ENCODE peak calls at places on chromosomes 5 and 9, in four cellular contexts. Z is H1, Q is H9, M is neuronal stem cell. V is an unnamed sample.

GRCh38 chr5:20559845-20560244 is 571.8 kb upstream of the CDH18 start:
- DNase-seq in Z (no peak), Q (no peak), M (no peak), V (no peak)

GRCh38 chr5:1068204-1068894 is 43.5 kb downstream of the SLC12A7 start:
- DNase-seq in Z (no peak), Q (no peak), M (no peak), V (peak)

GRCh38 chr9:89903076-89903475 is 298.3 kb downstream of the GADD45G start:
- DNase-seq in Z (no peak), Q (peak), M (no peak), V (no peak)

GRCh38 chr9:83955985-83956287 is 24.1 kb downstream of the HNRNPK start:
- DNase-seq in Z (no peak), Q (no peak), M (no peak), V (no peak)

GRCh38 chr9:105243015-105243686 is 1.3 kb upstream of the SLC44A1 start:
- DNase-seq in Z (no peak), Q (no peak), M (no peak), V (peak)

GRCh38 chr9:135604437-135605237 is 34.7 kb downstream of the GLT6D1 start:
- DNase-seq in Z (peak), Q (peak), M (no peak), V (no peak)

GRCh38 chr5:139660105-139660915 is 12.2 kb downstream of the CXXC5 start:
- DNase-seq in Z (no peak), Q (no peak), M (no peak), V (no peak)

GRCh38 chr9:131275332-131276106 is 791 bp downstream of the FAM78A start:
- DNase-seq in Z (no peak), Q (peak), M (no peak), V (peak)

GRCh38 chr5:12861891-12862290 is 957.6 kb upstream of the CTNND2 start:
- DNase-seq in Z (no peak), Q (no peak), M (no peak), V (peak)

GRCh38 chr9:20980713-20981481 is 50.5 kb downstream of the HACD4 start:
- DNase-seq in Z (no peak), Q (no peak), M (no peak), V (no peak)

GRCh38 chr9:22129633-22130032 is 120.5 kb upstream of the CDKN2B start:
- DNase-seq in Z (no peak), Q (no peak), M (no peak), V (no peak)

GRCh38 chr9:132726561-132727150 is 56.4 kb downstream of the GTF3C4 start:
- DNase-seq in Z (no peak), Q (no peak), M (no peak), V (no peak)

GRCh38 chr5:72248352-72249032 is 71.5 kb downstream of the MRPS27 start:
- DNase-seq in Z (no peak), Q (no peak), M (no peak), V (peak)

GRCh38 chr5:154518438-154518867 is 40.4 kb upstream of the HAND1 start:
- DNase-seq in Z (no peak), Q (no peak), M (no peak), V (peak)

GRCh38 chr5:149940941-149941644 is 3.5 kb downstream of the PDE6A start:
- DNase-seq in Z (no peak), Q (no peak), M (no peak), V (no peak)

GRCh38 chr9:131773911-131774379 is 34.1 kb upstream of the RAPGEF1 start:
- DNase-seq in Z (peak), Q (peak), M (peak), V (peak)

GRCh38 chr5:170791325-170791954 is 7.9 kb downstream of the GABRP start:
- DNase-seq in Z (peak), Q (peak), M (peak), V (peak)

GRCh38 chr5:81354093-81354492 is 39.8 kb downstream of the ACOT12 start:
- DNase-seq in Z (no peak), Q (no peak), M (no peak), V (no peak)

GRCh38 chr9:136409557-136410455 is 608 bp downstream of the ENTR1 start:
- DNase-seq in Z (peak), Q (no peak), M (no peak), V (peak)

GRCh38 chr9:13513710-13514444 is 234.4 kb upstream of the MPDZ start:
- DNase-seq in Z (peak), Q (peak), M (peak), V (peak)

GRCh38 chr5:97418472-97418871 is 235.4 kb upstream of the RIOK2 start:
- DNase-seq in Z (no peak), Q (no peak), M (no peak), V (no peak)

GRCh38 chr9:132572921-132573320 is 9.5 kb upstream of the BARHL1 start:
- DNase-seq in Z (no peak), Q (peak), M (no peak), V (peak)

GRCh38 chr5:6822556-6823343 is 109.5 kb downstream of the TENT4A start:
- DNase-seq in Z (no peak), Q (peak), M (no peak), V (no peak)

GRCh38 chr9:135490980-135491444 is 9.5 kb upstream of the MRPS2 start:
- DNase-seq in Z (no peak), Q (no peak), M (no peak), V (no peak)

GRCh38 chr9:138114501-138115245 is 237.1 kb downstream of the CACNA1B start:
- DNase-seq in Z (no peak), Q (peak), M (no peak), V (no peak)

GRCh38 chr5:93576015-93576414 is 5.0 kb downstream of the NR2F1-AS1 start:
- DNase-seq in Z (no peak), Q (no peak), M (no peak), V (no peak)

GRCh38 chr5:18236386-18236785 is 602.1 kb downstream of the TAF11L14 start:
- DNase-seq in Z (no peak), Q (no peak), M (no peak), V (peak)

GRCh38 chr9:133436706-133437105 is 14.5 kb downstream of the ADAMTS13 start:
- DNase-seq in Z (no peak), Q (no peak), M (no peak), V (no peak)

GRCh38 chr9:109264865-109265532 is 55.9 kb downstream of the EPB41L4B start:
- DNase-seq in Z (no peak), Q (no peak), M (no peak), V (no peak)

GRCh38 chr5:118736396-118736795 is 252.0 kb downstream of the DTWD2 start:
- DNase-seq in Z (no peak), Q (no peak), M (no peak), V (peak)

GRCh38 chr5:137580030-137580429 is 80.9 kb upstream of the SPOCK1 start:
- DNase-seq in Z (peak), Q (no peak), M (no peak), V (peak)

GRCh38 chr9:133950206-133950915 is 41.8 kb downstream of the VAV2 start:
- DNase-seq in Z (no peak), Q (no peak), M (no peak), V (no peak)

GRCh38 chr5:145830594-145830993 is 4.5 kb downstream of the PRELID2 start:
- DNase-seq in Z (no peak), Q (no peak), M (no peak), V (no peak)

DNA sequence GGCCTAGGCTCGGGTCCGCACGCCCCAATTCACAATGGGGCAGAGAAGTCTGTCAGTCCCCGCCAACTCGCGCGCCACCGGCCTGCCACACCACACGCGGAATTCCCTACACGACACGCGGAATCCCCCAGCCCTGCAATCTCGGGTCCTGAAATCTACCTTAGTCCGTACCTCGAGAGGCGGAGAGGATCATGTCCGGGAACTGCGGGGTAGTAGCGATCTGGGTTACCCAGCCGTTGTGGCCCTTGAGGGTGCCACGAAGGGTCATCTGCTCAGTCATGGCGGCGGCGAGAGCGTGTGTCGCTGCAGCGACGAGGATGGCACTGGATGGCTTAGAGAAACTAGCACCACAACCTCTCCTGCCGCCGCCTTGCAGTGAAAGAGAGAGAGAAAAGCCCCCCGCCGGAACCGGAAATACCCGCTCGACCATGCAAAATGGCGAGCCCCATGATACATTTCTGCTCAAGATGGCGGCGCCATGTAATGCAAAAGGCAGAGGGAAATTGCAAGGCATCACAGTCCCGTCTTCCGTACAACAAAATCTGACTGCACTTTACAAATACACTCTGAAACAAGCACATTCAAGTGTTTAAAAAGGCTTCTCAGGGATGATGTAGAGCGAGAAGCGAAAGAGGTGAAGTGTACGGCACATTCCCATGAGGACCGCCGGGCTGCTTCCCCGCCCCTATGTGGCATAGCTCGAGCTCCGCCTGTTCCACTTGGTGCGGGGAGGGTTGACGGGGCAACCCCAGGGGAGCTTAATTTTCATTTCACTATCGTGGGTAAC is at the start of gene RACK1:
- DNase-seq in Z (peak), Q (peak), M (peak), V (peak)
- H2BK15ac ChIP-seq in Z (no peak), Q (no peak), M (no peak), V (no peak)

GRCh38 chr9:87541663-87542062 is 44.0 kb downstream of the DAPK1 start:
- DNase-seq in Z (no peak), Q (no peak), M (no peak), V (no peak)
- H3K4me2 ChIP-seq in Z (no peak), Q (no peak), M (no peak), V (no peak)

DNA sequence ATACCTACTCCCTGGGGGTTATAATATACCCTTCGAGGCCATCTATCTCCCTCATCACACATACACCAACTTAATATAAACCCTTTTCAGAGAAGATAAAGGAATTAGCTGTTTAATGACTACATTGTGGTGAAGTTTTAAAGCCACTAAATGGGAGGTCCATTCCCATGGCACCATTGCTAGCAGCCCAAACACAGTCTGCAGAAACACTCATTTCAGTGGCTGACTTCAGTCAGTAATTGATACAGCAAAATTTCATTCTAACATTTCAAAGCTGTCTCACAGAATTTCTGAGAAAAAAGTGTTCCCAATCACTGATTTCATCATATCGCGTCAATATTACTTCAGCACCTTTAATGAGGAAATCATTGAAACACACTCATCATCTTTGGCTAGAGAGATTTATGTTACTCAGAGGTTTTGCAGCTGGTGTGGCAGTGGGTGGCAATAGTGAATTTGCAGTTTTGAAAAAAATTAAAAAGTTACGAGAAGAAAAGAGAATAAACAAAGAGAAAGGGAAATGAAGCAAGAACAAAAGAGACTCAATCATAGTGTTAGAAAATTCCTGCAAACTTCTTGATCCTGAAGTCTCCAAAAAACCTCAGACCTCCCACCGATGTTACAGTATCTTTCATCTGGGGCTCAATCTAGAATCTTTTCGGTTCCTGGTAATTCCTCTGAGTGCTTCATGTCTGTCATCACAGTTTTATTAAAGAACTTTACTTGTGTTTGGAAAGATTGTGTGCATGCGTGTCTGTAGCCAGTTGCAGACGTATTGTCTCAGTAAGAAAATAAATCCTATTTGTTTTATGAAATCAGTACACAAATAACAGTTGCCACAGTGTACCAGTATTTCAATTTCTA is 105.0 kb downstream of the ERCC6L2 start:
- DNase-seq in Z (no peak), Q (no peak), M (no peak), V (no peak)
- H3K9ac ChIP-seq in Z (no peak), Q (no peak), M (no peak), V (no peak)

DNA sequence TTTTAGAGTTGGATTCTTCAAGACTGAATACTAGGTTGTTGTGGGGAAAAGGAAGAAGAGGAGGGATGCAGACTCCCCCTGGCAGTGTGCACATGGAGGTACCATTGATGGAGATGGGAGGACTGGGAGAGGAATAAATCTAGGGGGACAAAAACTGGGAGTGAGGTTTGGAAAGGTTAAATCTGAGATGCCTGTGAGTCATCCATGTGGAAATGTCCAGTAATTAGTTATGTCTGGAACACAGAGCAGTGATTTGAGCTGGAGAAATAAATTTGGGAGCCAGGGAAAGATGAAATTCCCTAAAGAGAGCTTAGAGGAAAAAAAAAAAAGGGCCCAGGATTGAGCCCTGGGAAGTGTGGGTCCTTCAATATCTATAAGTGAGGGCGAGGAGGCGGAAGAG is 8.0 kb upstream of the CCIN start:
- DNase-seq in Z (no peak), Q (no peak), M (no peak), V (no peak)
- H2BK15ac ChIP-seq in Z (no peak), Q (no peak), M (no peak), V (no peak)

DNA sequence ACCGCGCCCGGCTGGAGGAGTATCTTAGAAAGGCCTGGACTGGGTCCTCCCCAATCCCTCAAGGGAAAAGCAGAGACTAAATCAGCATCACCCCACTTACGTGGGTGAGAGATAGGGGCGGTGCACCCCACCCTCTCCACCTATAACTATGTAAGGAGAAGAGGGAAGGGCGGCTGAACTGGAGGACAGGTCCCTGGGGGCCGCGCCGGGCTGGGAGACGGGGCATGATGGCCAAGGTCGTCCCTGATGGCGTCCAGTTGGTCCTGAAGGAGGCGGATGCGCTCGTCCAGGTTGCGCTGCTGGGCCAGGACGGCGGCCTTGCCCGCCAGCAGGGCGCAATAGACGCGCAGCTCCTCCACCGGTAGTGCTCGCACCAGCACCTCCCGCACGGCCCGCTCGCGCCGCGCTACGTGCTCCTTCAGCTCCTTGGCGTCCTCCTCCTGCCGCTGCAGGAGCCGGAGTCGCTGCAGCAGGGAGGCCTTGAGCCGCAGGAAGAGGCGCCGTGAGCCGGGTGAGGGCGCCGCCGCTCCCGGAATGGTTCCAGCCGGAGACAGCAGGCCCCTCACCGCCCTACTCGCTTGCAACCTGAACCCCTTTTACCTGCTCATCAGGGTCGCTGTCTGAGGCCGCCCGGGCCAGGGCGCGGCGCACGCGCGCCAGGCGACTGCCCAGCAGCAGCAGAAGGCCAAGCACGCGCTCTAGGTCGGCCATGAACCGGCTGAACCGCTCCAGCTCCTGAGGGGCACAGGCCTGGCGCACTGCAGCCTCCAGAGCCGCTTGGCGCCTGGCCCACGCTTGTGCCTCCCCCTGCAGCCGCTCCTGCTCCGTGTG is 7.6 kb downstream of the SHROOM1 start:
- DNase-seq in Z (peak), Q (peak), M (no peak), V (peak)
- H3K4me2 ChIP-seq in Z (peak), Q (peak), M (peak), V (peak)

DNA sequence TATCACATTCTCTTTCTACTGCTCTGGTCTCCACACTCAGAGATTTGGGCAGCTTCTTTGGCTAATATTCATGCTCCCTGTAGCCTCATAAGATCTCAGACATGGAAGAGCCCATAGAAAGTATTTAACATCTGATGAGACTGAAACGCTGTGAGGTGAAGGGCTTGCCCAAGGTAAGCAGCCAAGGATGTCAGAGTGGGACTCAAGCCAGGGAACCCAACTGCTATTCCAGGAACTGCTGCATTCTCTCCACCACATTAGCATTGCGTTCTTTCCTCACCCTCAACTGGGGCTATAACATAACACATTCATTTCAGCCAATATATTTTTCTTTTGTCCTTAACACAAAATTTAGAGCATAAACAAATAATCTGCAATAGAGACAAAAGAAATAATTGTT is 3.8 kb downstream of the ADRB2 start:
- DNase-seq in Z (no peak), Q (no peak), M (no peak), V (no peak)
- H3K9ac ChIP-seq in Z (no peak), Q (no peak), M (no peak), V (no peak)

GRCh38 chr9:111896942-111897830 is 572 bp downstream of the UGCG start:
- DNase-seq in Z (peak), Q (peak), M (no peak), V (no peak)
- H2BK15ac ChIP-seq in Z (no peak), Q (no peak), M (no peak), V (no peak)

GRCh38 chr9:72996106-72996505 is 43.3 kb upstream of the ALDH1A1 start:
- DNase-seq in Z (no peak), Q (no peak), M (no peak), V (no peak)

GRCh38 chr9:72998363-72998762 is 45.5 kb upstream of the ALDH1A1 start:
- DNase-seq in Z (no peak), Q (no peak), M (no peak), V (no peak)

GRCh38 chr9:72997387-72997995 is 44.6 kb upstream of the ALDH1A1 start:
- DNase-seq in Z (no peak), Q (peak), M (no peak), V (no peak)

GRCh38 chr9:72995131-72996024 is 42.5 kb upstream of the ALDH1A1 start:
- DNase-seq in Z (no peak), Q (no peak), M (no peak), V (no peak)

DNA sequence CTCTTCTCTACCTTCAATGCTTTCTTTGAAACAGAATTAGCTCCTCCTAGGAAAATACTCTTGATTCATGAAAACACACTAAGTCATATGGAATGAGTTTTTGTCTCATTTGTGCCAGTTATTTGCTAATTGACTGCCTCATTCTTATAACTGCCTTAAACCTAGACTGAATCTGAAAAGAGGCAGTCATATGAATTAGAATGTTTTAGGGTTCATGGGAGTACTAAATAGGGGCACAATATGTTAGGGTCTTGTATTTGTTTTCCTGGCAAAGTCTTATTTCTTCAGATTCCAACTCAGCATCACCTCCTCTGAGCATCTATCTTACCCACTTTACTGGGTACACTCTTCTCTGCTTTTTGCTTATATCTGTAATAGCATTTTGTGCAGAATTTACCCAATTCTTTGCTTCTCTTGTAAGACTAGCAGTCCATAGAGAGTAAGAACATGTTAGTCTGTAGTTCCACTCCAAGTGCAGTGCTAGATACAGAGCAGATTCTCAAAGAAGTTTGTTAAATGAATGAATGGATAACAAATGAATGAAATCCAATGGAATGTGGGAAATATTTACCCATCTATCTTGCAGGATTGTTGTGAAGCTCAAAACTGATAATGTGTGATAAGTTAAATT is 43.9 kb upstream of the ALDH1A1 start:
- DNase-seq in Z (no peak), Q (no peak), M (no peak), V (no peak)
- H3K4me2 ChIP-seq in Z (no peak), Q (no peak), M (no peak), V (no peak)